ENCODE peak calls at places on chromosomes 11 and 22, in eight cellular contexts. N is NCI-H510A; A is body of pancreas; I is AML-193; U is GDM1; J is activated naive CD8-positive, alpha-beta T cell treated with anti-CD3 and anti-CD28 coated beads for 36 hours; H is SK-N-DZ; K is GM23248. S is an unnamed sample.

GRCh38 chr11:117851852-117852251 is 24.6 kb downstream of the FXYD6 start:
- DNase-seq in N (no peak), A (no peak), I (no peak), U (no peak), J (no peak), H (no peak), K (no peak), S (no peak)

GRCh38 chr11:84249344-84250135 is 963.4 kb upstream of the CCDC90B start:
- DNase-seq in N (no peak), A (no peak), I (no peak), U (no peak), J (no peak), H (no peak), K (peak; percentile 19), S (no peak)

GRCh38 chr22:41768420-41768819 is 32.1 kb upstream of the CCDC134 start:
- DNase-seq in N (no peak), A (no peak), I (peak; percentile 7), U (peak; percentile 57), J (no peak), H (no peak), K (peak; percentile 36), S (no peak)

GRCh38 chr11:87897921-87898320 is 277.3 kb downstream of the RAB38 start:
- DNase-seq in N (no peak), A (no peak), I (no peak), U (no peak), J (no peak), H (no peak), K (no peak), S (no peak)

GRCh38 chr11:134756811-134757540 is 344.9 kb upstream of the B3GAT1 start:
- DNase-seq in N (no peak), A (no peak), I (no peak), U (no peak), J (no peak), H (no peak), K (no peak), S (no peak)

GRCh38 chr22:48824673-48825651 is 1002.7 kb downstream of the BRD1 start:
- DNase-seq in N (no peak), A (no peak), I (no peak), U (no peak), J (no peak), H (no peak), K (no peak), S (no peak)

GRCh38 chr11:47527186-47527585 is 25.7 kb downstream of the CELF1 start:
- DNase-seq in N (no peak), A (no peak), I (no peak), U (no peak), J (no peak), H (no peak), K (no peak), S (no peak)

GRCh38 chr11:111541209-111542061 is 915 bp downstream of the LAYN start:
- DNase-seq in N (no peak), A (peak; percentile 34), I (no peak), U (no peak), J (peak; percentile 27), H (no peak), K (peak; percentile 77), S (no peak)

GRCh38 chr11:2177081-2177480 is 5.5 kb upstream of the TH start:
- DNase-seq in N (no peak), A (no peak), I (no peak), U (no peak), J (no peak), H (no peak), K (peak; percentile 18), S (no peak)

GRCh38 chr22:17774206-17774927 is at the start of gene BID:
- DNase-seq in N (no peak), A (peak; percentile 62), I (no peak), U (peak; percentile 49), J (peak; percentile 40), H (no peak), K (peak; percentile 71), S (peak; percentile 55)

GRCh38 chr11:120912504-120912903 is 111.4 kb upstream of the TBCEL start:
- DNase-seq in N (no peak), A (no peak), I (peak; percentile 16), U (no peak), J (no peak), H (no peak), K (peak; percentile 67), S (no peak)

GRCh38 chr22:29093501-29093921 is 20.7 kb downstream of the KREMEN1 start:
- DNase-seq in N (no peak), A (no peak), I (no peak), U (no peak), J (no peak), H (no peak), K (peak; percentile 87), S (no peak)

GRCh38 chr11:119149371-119150275 is 771 bp downstream of the ABCG4 start:
- DNase-seq in N (no peak), A (no peak), I (no peak), U (no peak), J (no peak), H (peak; percentile 41), K (no peak), S (peak; percentile 11)

GRCh38 chr11:1304376-1304775 is 5.1 kb downstream of the TOLLIP start:
- DNase-seq in N (no peak), A (peak; percentile 88), I (no peak), U (no peak), J (no peak), H (no peak), K (no peak), S (no peak)

GRCh38 chr11:61334434-61335354 is 1.7 kb downstream of the TKFC start:
- DNase-seq in N (no peak), A (peak; percentile 70), I (no peak), U (no peak), J (no peak), H (no peak), K (peak; percentile 68), S (no peak)

GRCh38 chr11:66850235-66850587 is 6.7 kb upstream of the LRFN4 start:
- DNase-seq in N (no peak), A (no peak), I (no peak), U (no peak), J (no peak), H (no peak), K (no peak), S (no peak)

GRCh38 chr11:121282376-121282775 is 10.2 kb upstream of the SC5D start:
- DNase-seq in N (no peak), A (no peak), I (no peak), U (no peak), J (no peak), H (no peak), K (no peak), S (no peak)

GRCh38 chr22:26806445-26807170 is 149.2 kb downstream of the MIAT start:
- DNase-seq in N (no peak), A (no peak), I (no peak), U (no peak), J (no peak), H (no peak), K (no peak), S (no peak)

GRCh38 chr11:122045181-122045586 is 70.8 kb downstream of the BLID start:
- DNase-seq in N (no peak), A (no peak), I (no peak), U (no peak), J (no peak), H (no peak), K (peak; percentile 85), S (no peak)

GRCh38 chr22:19148417-19149046 is 1.6 kb downstream of the GSC2 start:
- DNase-seq in N (no peak), A (no peak), I (no peak), U (no peak), J (no peak), H (no peak), K (no peak), S (no peak)

GRCh38 chr22:50059185-50059880 is 1.2 kb upstream of the TTLL8 start:
- DNase-seq in N (no peak), A (no peak), I (no peak), U (no peak), J (no peak), H (peak; percentile 33), K (peak; percentile 47), S (no peak)

GRCh38 chr11:61087426-61088119 is 14.7 kb upstream of the CD5 start:
- DNase-seq in N (no peak), A (no peak), I (no peak), U (no peak), J (no peak), H (no peak), K (no peak), S (no peak)

GRCh38 chr11:33704240-33705002 is 3.8 kb upstream of the C11orf91 start:
- DNase-seq in N (no peak), A (no peak), I (no peak), U (no peak), J (no peak), H (no peak), K (peak; percentile 15), S (no peak)

GRCh38 chr11:56817661-56818060 is 69.2 kb upstream of the OR9G4 start:
- DNase-seq in N (no peak), A (no peak), I (no peak), U (no peak), J (no peak), H (no peak), K (no peak), S (no peak)

GRCh38 chr11:48034926-48035876 is 54.8 kb downstream of the PTPRJ start:
- DNase-seq in N (no peak), A (peak; percentile 35), I (no peak), U (no peak), J (no peak), H (no peak), K (peak; percentile 54), S (peak; percentile 70)

GRCh38 chr11:75273989-75274391 is 33.4 kb downstream of the TPBGL start:
- DNase-seq in N (no peak), A (no peak), I (no peak), U (no peak), J (no peak), H (no peak), K (no peak), S (no peak)

GRCh38 chr22:28950567-28951411 is 67.4 kb downstream of the ZNRF3 start:
- DNase-seq in N (no peak), A (no peak), I (no peak), U (no peak), J (no peak), H (no peak), K (no peak), S (no peak)

GRCh38 chr11:42913731-42914130 is 398.1 kb upstream of the API5 start:
- DNase-seq in N (no peak), A (no peak), I (no peak), U (no peak), J (no peak), H (no peak), K (no peak), S (no peak)

GRCh38 chr11:69700278-69701140 is 3.3 kb downstream of the FGF19 start:
- DNase-seq in N (peak; percentile 65), A (peak; percentile 76), I (no peak), U (no peak), J (no peak), H (peak; percentile 71), K (peak; percentile 19), S (no peak)

GRCh38 chr11:1117970-1118369 is 39.8 kb upstream of the MUC5AC start:
- DNase-seq in N (no peak), A (no peak), I (no peak), U (no peak), J (no peak), H (no peak), K (no peak), S (no peak)

GRCh38 chr11:46332568-46333128 is 14.6 kb upstream of the DGKZ start:
- DNase-seq in N (no peak), A (no peak), I (no peak), U (no peak), J (peak; percentile 65), H (no peak), K (peak; percentile 23), S (no peak)